ENCODE peak calls at places on chromosomes 1 and 21, in ten cellular contexts. Y is left lung, W is breast epithelium, J is pancreas, V is adrenal gland, E is aorta, H is kidney, X is neural progenitor cell, G is H9, C is iPS DF 6.9. S is an unnamed sample. For H3K4me1, the result is how much of the 10 kb centered on the place peaks cover.

GRCh38 chr1:181112071-181112929 is 23.8 kb downstream of the IER5 start:
- DNase-seq in Y (no peak), W (peak), J (peak), V (peak), E (peak), H (peak), X (no peak), G (no peak), C (no peak), S (peak)

GRCh38 chr1:185539277-185539943 is 194.8 kb upstream of the HMCN1 start:
- DNase-seq in Y (no peak), W (no peak), J (no peak), V (no peak), E (no peak), H (no peak), X (no peak), G (no peak), C (no peak), S (no peak)

GRCh38 chr1:158803681-158804080 is 22.7 kb upstream of the OR6N2 start:
- DNase-seq in Y (no peak), W (no peak), J (no peak), V (no peak), E (no peak), H (no peak), X (no peak), G (no peak), C (no peak), S (no peak)

GRCh38 chr1:159170639-159171038 is 776 bp upstream of the CADM3 start:
- DNase-seq in Y (no peak), W (no peak), J (no peak), V (no peak), E (no peak), H (no peak), X (no peak), G (no peak), C (no peak), S (no peak)

GRCh38 chr1:247639381-247639981 is 34.1 kb downstream of the OR2G3 start:
- DNase-seq in Y (peak), W (peak), J (peak), V (peak), E (peak), H (peak), X (peak), G (peak), C (no peak), S (no peak)

GRCh38 chr1:114390361-114390760 is 120.6 kb downstream of the TRIM33 start:
- DNase-seq in Y (no peak), W (no peak), J (no peak), V (no peak), E (no peak), H (no peak), X (no peak), G (no peak), C (no peak), S (no peak)

GRCh38 chr1:28056129-28056925 is 32.1 kb downstream of the EYA3 start:
- DNase-seq in Y (no peak), W (no peak), J (no peak), V (no peak), E (no peak), H (no peak), X (no peak), G (no peak), C (no peak), S (no peak)

GRCh38 chr1:109740615-109741373 is at the start of gene GSTM3:
- DNase-seq in Y (no peak), W (no peak), J (no peak), V (peak), E (no peak), H (no peak), X (no peak), G (peak), C (no peak), S (no peak)

GRCh38 chr1:59142663-59143487 is 154.0 kb upstream of the FGGY start:
- DNase-seq in Y (no peak), W (no peak), J (no peak), V (no peak), E (peak), H (no peak), X (no peak), G (no peak), C (no peak), S (peak)

GRCh38 chr1:183404456-183404855 is 13.7 kb downstream of the NMNAT2 start:
- DNase-seq in Y (no peak), W (no peak), J (no peak), V (no peak), E (no peak), H (no peak), X (peak), G (no peak), C (no peak), S (no peak)

GRCh38 chr1:21664806-21665588 is 4.2 kb downstream of the RAP1GAP start:
- DNase-seq in Y (no peak), W (peak), J (no peak), V (peak), E (no peak), H (no peak), X (no peak), G (no peak), C (no peak), S (no peak)

GRCh38 chr21:45594721-45595489 is 48.6 kb upstream of the PCBP3 start:
- DNase-seq in Y (peak), W (no peak), J (peak), V (no peak), E (peak), H (peak), X (no peak), G (no peak), C (no peak), S (peak)

GRCh38 chr1:232789660-232790059 is 15.6 kb upstream of the MAP10 start:
- DNase-seq in Y (no peak), W (no peak), J (no peak), V (no peak), E (no peak), H (no peak), X (no peak), G (no peak), C (no peak), S (no peak)

GRCh38 chr1:27360159-27361043 is 6.4 kb downstream of the MAP3K6 start:
- DNase-seq in Y (peak), W (no peak), J (peak), V (no peak), E (no peak), H (peak), X (peak), G (peak), C (no peak), S (no peak)

GRCh38 chr1:154419620-154420020 is 14.5 kb downstream of the IL6R start:
- DNase-seq in Y (peak), W (peak), J (peak), V (peak), E (peak), H (peak), X (no peak), G (no peak), C (no peak), S (no peak)

GRCh38 chr1:84668185-84668584 is 22.1 kb downstream of the SSX2IP start:
- DNase-seq in Y (no peak), W (no peak), J (no peak), V (no peak), E (no peak), H (no peak), X (peak), G (no peak), C (no peak), S (no peak)

GRCh38 chr1:63073530-63074306 is 248.6 kb upstream of the FOXD3 start:
- DNase-seq in Y (no peak), W (no peak), J (peak), V (no peak), E (no peak), H (no peak), X (peak), G (peak), C (no peak), S (no peak)

GRCh38 chr1:12112711-12113161 is 49.6 kb downstream of the TNFRSF8 start:
- DNase-seq in Y (peak), W (no peak), J (no peak), V (no peak), E (no peak), H (no peak), X (no peak), G (no peak), C (no peak), S (no peak)

GRCh38 chr1:63127376-63127775 is 195.0 kb upstream of the FOXD3 start:
- DNase-seq in Y (no peak), W (no peak), J (no peak), V (no peak), E (no peak), H (no peak), X (no peak), G (no peak), C (no peak), S (no peak)

GRCh38 chr1:94092210-94092613 is 28.7 kb downstream of the ABCA4 start:
- DNase-seq in Y (no peak), W (no peak), J (no peak), V (peak), E (no peak), H (no peak), X (no peak), G (no peak), C (no peak), S (no peak)
- H3K27ac ChIP-seq in Y (peak), W (peak), J (no peak), V (peak), E (no peak), H (peak), X (no peak), G (no peak), C (no peak), S (no peak)

DNA sequence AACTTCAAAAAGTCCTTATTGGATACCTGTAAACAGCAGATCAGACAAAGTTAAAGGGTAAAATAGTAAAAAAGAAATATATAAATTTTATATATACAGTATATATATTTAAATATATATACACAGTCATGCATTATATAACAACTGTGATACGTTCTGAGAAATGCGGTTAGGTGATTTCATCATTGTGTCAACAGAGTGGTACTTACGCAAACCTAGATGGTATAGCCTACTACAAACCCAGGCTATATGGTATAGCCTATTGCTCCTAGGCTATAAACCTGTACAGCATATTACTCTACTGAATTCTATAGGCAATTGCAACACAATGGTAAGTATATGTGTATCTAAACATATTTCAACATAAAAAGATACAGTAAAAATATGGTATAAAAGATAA is 222.7 kb downstream of the NUF2 start:
- DNase-seq in Y (no peak), W (no peak), J (no peak), V (no peak), E (no peak), H (no peak), X (no peak), G (no peak), C (no peak), S (no peak)
- H3K4me1 ChIP-seq in Y (under half), W (under half), J (under half), V (under half), E (under half), H (under half), X (under half), G (under half), C (under half), S (under half)

GRCh38 chr1:66562561-66562960 is 28.6 kb downstream of the SGIP1 start:
- DNase-seq in Y (no peak), W (no peak), J (no peak), V (no peak), E (no peak), H (no peak), X (no peak), G (no peak), C (no peak), S (no peak)

GRCh38 chr1:66559517-66559916 is 25.6 kb downstream of the SGIP1 start:
- DNase-seq in Y (no peak), W (no peak), J (no peak), V (no peak), E (no peak), H (no peak), X (no peak), G (no peak), C (no peak), S (no peak)

GRCh38 chr1:66564250-66564649 is 30.3 kb downstream of the SGIP1 start:
- DNase-seq in Y (no peak), W (no peak), J (no peak), V (no peak), E (no peak), H (no peak), X (no peak), G (no peak), C (no peak), S (no peak)

GRCh38 chr1:66563094-66563800 is 29.3 kb downstream of the SGIP1 start:
- DNase-seq in Y (no peak), W (no peak), J (no peak), V (no peak), E (no peak), H (no peak), X (no peak), G (no peak), C (no peak), S (no peak)
- H3K27ac ChIP-seq in Y (peak), W (no peak), J (no peak), V (no peak), E (peak), H (peak), X (no peak), G (no peak), C (no peak), S (peak)

GRCh38 chr21:42389449-42389835 is 6.4 kb downstream of the TMPRSS3 start:
- DNase-seq in Y (peak), W (peak), J (peak), V (no peak), E (no peak), H (no peak), X (peak), G (peak), C (no peak), S (no peak)
- H3K4me1 ChIP-seq in Y (under half), W (under half), J (under half), V (under half), E (under half), H (under half), X (under half), G (under half), C (under half), S (under half)

S was measured in RWPE2.